ENCODE peak calls at places on chromosomes 1 and 21, in seven cellular contexts. G is CD8-positive, alpha-beta memory T cell; L is kidney glomerular epithelial cell; J is cardiac septum; B is effector memory CD8-positive, alpha-beta T cell; O is NCI-H1092 treated with DMSO at 0.1 percent for 48 hours; C is esophagus muscularis mucosa. Z is an unnamed sample.

GRCh38 chr1:25003457-25004190 is 73.5 kb upstream of the RUNX3 start:
- DNase-seq in B (no peak), J (no peak), G (no peak), L (no peak), C (no peak), O (no peak), Z (no peak)

GRCh38 chr1:57188169-57188568 is 222.4 kb upstream of the C8B start:
- DNase-seq in O (no peak), B (no peak), C (no peak), J (no peak), L (no peak), G (no peak), Z (no peak)

GRCh38 chr1:35945327-35945726 is 14.4 kb downstream of the AGO3 start:
- DNase-seq in O (no peak), B (no peak), C (no peak), G (no peak), J (no peak), L (no peak), Z (no peak)

GRCh38 chr1:100866041-100866900 is 28.4 kb downstream of the EXTL2 start:
- DNase-seq in C (no peak), J (no peak), G (no peak), L (peak; percentile 46), B (no peak), O (no peak), Z (no peak)

GRCh38 chr1:15198684-15199083 is 45.1 kb downstream of the TMEM51 start:
- DNase-seq in G (no peak), J (no peak), B (no peak), C (no peak), L (no peak), O (no peak), Z (no peak)

GRCh38 chr1:87084247-87084836 is 169.9 kb downstream of the HS2ST1 start:
- DNase-seq in C (no peak), B (no peak), J (no peak), G (no peak), O (peak; percentile 36), L (peak; percentile 51), Z (no peak)

GRCh38 chr21:34885636-34886553 is 163.2 kb downstream of the RUNX1 start:
- DNase-seq in G (no peak), J (no peak), C (peak; percentile 87), B (no peak), L (peak; percentile 26), O (no peak), Z (peak; percentile 80)

GRCh38 chr1:24201941-24202440 is 14.9 kb upstream of the IFNLR1 start:
- DNase-seq in L (peak; percentile 95), O (peak; percentile 74), C (peak; percentile 97), J (peak; percentile 83), B (peak; percentile 49), G (peak; percentile 54), Z (peak; percentile 96)

GRCh38 chr1:24586970-24587820 is 31.3 kb downstream of the NCMAP start:
- DNase-seq in O (peak; percentile 72), G (peak; percentile 28), L (peak; percentile 30), C (no peak), J (no peak), B (peak; percentile 58), Z (peak; percentile 69)

GRCh38 chr1:222006715-222007114 is 264.8 kb upstream of the DUSP10 start:
- DNase-seq in B (no peak), L (peak; percentile 20), O (no peak), C (no peak), J (no peak), G (no peak), Z (no peak)